ENCODE peak calls at places on chromosomes 7 and 10, in ten cellular contexts. Z, B, Q, M, J, S, X, R, A and Y are unnamed samples.

GRCh38 chr10:89213191-89213808 is 6.2 kb upstream of the CH25H start:
- DNase-seq in B (no peak), X (no peak), S (peak), R (peak), Z (peak), M (peak), A (no peak), J (no peak), Q (no peak), Y (peak)

GRCh38 chr10:100909506-100910260 is 3.1 kb upstream of the SLF2 start:
- DNase-seq in S (no peak), Z (peak), M (no peak), B (no peak), X (no peak), A (no peak), Q (no peak), J (no peak), R (no peak), Y (no peak)

GRCh38 chr10:105358911-105359310 is 717.8 kb downstream of the SORCS3 start:
- DNase-seq in R (no peak), B (peak), M (no peak), A (no peak), Z (peak), J (no peak), Q (no peak), X (no peak), S (peak), Y (no peak)

GRCh38 chr10:47013469-47014169 is 102.4 kb downstream of the PTPN20 start:
- DNase-seq in A (no peak), J (no peak), R (no peak), S (no peak), B (no peak), X (no peak), Q (no peak), M (no peak), Z (peak), Y (no peak)

GRCh38 chr7:4073052-4073451 is 609.0 kb upstream of the FOXK1 start:
- DNase-seq in S (no peak), X (no peak), A (no peak), J (no peak), Q (no peak), M (no peak), B (no peak), R (no peak), Z (no peak), Y (no peak)

GRCh38 chr7:7996568-7996967 is 28.0 kb downstream of the GLCCI1 start:
- DNase-seq in B (no peak), J (no peak), S (peak), A (no peak), X (peak), Q (peak), Z (peak), M (peak), R (no peak), Y (peak)

GRCh38 chr10:48490576-48491345 is 114.1 kb downstream of the ARHGAP22 start:
- DNase-seq in X (no peak), B (no peak), S (no peak), J (no peak), Z (no peak), M (no peak), R (no peak), Q (no peak), A (no peak), Y (no peak)

GRCh38 chr10:110005716-110006115 is 2.1 kb upstream of the ADD3 start:
- DNase-seq in M (peak), Q (peak), Z (peak), X (no peak), R (no peak), A (peak), B (peak), S (peak), J (no peak), Y (peak)

GRCh38 chr7:130189281-130189782 is 15.9 kb downstream of the TMEM209 start:
- DNase-seq in M (no peak), R (no peak), S (peak), J (no peak), Z (peak), B (no peak), A (no peak), Q (no peak), X (no peak), Y (peak)

GRCh38 chr10:77507313-77507712 is 130.3 kb downstream of the KCNMA1 start:
- DNase-seq in R (no peak), M (no peak), S (no peak), X (no peak), J (no peak), A (no peak), B (no peak), Q (no peak), Z (peak), Y (peak)

GRCh38 chr7:42666994-42667393 is 244.9 kb downstream of the C7orf25 start:
- DNase-seq in Q (no peak), J (no peak), Z (no peak), A (no peak), R (no peak), X (no peak), B (no peak), M (no peak), S (no peak), Y (no peak)

GRCh38 chr7:155490697-155491628 is 33.0 kb downstream of the EN2 start:
- DNase-seq in R (peak), S (no peak), A (no peak), B (no peak), Z (no peak), Q (no peak), J (no peak), X (no peak), M (no peak), Y (no peak)

GRCh38 chr7:92904292-92905131 is 68.1 kb upstream of the CDK6 start:
- DNase-seq in S (peak), X (peak), Z (peak), Q (peak), J (no peak), B (peak), R (no peak), M (peak), A (peak), Y (peak)

GRCh38 chr10:43939939-43940810 is 291.5 kb upstream of the ZNF32 start:
- DNase-seq in Q (no peak), B (no peak), X (peak), Z (peak), M (no peak), J (no peak), R (no peak), A (no peak), S (no peak), Y (peak)

GRCh38 chr10:58175990-58176910 is 91.4 kb downstream of the IPMK start:
- DNase-seq in B (no peak), Q (no peak), S (peak), J (no peak), X (no peak), R (no peak), A (no peak), Z (peak), M (no peak), Y (no peak)

GRCh38 chr10:58174831-58175230 is 92.9 kb downstream of the IPMK start:
- DNase-seq in J (no peak), A (no peak), M (no peak), S (no peak), R (no peak), B (no peak), Z (no peak), Q (no peak), X (no peak), Y (no peak)

GRCh38 chr10:58178811-58179210 is 88.9 kb downstream of the IPMK start:
- DNase-seq in B (no peak), J (no peak), X (no peak), M (no peak), A (no peak), Z (no peak), Q (no peak), R (no peak), S (peak), Y (no peak)

GRCh38 chr10:58179238-58179637 is 88.5 kb downstream of the IPMK start:
- DNase-seq in S (peak), Q (peak), A (no peak), Z (no peak), R (no peak), X (no peak), M (no peak), J (no peak), B (no peak), Y (no peak)

GRCh38 chr10:58177362-58177947 is 90.2 kb downstream of the IPMK start:
- DNase-seq in R (peak), S (peak), J (no peak), M (peak), A (no peak), Z (peak), Q (no peak), B (no peak), X (no peak), Y (no peak)
- TF ChIP-seq CTCF in R (peak), S (peak), J (peak), M (peak), A (peak), Z (peak), Q (no peak), B (peak), X (peak), Y (peak)

GRCh38 chr10:25678220-25678619 is 255.8 kb upstream of the MYO3A start:
- DNase-seq in S (no peak), X (no peak), Z (no peak), A (no peak), R (no peak), B (no peak), M (no peak), J (no peak), Q (no peak), Y (no peak)

GRCh38 chr10:25683291-25683690 is 250.7 kb upstream of the MYO3A start:
- DNase-seq in Q (no peak), Z (no peak), A (no peak), M (no peak), X (no peak), B (no peak), S (no peak), J (no peak), R (no peak), Y (no peak)

GRCh38 chr10:25678666-25679065 is 255.4 kb upstream of the MYO3A start:
- DNase-seq in X (no peak), Z (no peak), J (no peak), A (no peak), S (no peak), B (no peak), M (no peak), R (no peak), Q (no peak), Y (no peak)

DNA sequence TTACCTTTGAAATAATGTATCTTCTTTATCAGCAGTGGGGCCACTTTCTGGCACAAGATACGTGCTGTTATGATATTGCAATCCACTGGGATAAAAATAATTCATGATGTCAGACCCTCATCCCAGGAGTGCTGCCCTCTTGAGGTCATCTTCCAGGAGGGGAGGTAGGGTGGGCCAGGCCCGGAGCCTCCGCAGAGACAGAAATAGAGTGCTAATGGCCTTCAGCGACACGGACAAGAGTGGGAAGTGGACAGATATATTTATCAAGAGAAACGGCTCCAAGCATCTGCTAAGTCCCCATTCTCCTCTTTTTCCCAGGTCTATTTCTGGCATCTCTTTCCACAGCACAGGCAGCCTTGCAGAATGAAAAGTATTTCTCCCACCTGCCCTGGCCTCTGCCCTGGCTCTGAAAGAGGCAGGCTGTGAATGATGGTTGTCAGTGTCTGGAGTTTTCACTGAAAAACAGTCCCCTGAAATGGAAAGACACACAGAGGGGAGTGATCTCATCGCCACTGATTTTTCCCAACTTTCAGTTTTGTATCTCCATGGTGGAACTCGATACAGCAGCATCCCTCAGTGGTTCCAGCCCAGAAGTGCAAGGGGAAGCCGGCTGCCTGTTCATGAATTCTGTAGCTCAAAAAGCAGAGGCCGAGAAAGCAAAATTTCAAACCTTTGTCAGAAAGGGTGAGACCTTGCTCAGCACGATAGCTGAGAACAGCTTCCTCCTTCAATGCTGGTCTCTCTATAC is 251.7 kb upstream of the MYO3A start:
- DNase-seq in R (no peak), A (no peak), Q (peak), Z (no peak), X (no peak), M (no peak), B (no peak), J (no peak), S (peak), Y (no peak)
- TF ChIP-seq CTCF in R (no peak), A (no peak), Q (no peak), Z (no peak), X (no peak), M (peak), B (peak), J (no peak), S (peak), Y (peak)

GRCh38 chr10:18238875-18239485 is 98.8 kb downstream of the CACNB2 start:
- DNase-seq in Z (peak), B (no peak), A (no peak), R (peak), M (peak), X (peak), J (no peak), Q (no peak), S (peak), Y (peak)
- TF ChIP-seq CTCF in Z (peak), B (peak), A (peak), R (peak), M (peak), X (peak), J (peak), Q (peak), S (peak), Y (peak)

DNA sequence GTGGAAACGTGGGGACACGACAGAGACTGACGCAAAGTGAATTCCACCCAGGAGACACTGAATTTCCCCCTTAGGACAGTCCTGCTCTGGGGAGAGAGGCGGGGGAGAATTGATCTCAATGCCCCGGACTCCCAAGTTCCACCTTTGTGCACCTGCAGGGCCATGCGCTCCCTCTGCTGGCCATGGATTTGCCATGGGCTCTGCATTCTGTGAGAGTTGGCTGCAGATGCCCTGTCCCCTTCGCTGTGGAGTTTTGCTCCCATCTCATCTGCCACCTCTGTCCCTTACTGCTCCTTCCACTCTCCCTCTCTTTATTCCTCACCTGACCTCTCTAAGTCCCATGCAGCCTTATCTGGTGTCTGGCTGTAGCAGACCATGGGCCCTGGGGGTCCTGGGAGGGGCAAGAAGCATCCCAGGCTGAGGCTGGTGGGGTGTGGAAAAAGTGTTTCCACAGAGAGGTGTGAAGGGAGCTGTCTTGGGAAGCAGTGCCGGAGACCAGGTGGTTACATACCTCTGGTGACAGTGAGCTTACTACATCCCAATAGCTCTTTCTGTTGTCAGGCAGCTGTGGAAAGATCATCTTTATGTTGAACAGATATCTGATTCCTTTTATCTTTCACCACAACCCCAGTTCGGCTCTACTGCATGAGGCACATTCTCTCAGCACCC is 14.3 kb downstream of the GHRHR start:
- DNase-seq in X (no peak), R (no peak), A (no peak), M (peak), J (no peak), Q (peak), B (no peak), Z (peak), S (no peak), Y (no peak)
- TF ChIP-seq CTCF in X (peak), R (no peak), A (peak), M (peak), J (peak), Q (peak), B (peak), Z (peak), S (peak), Y (peak)

GRCh38 chr7:48011952-48012351 is 17.0 kb downstream of the SUN3 start:
- DNase-seq in A (no peak), J (no peak), Q (no peak), X (no peak), B (no peak), S (no peak), M (no peak), R (no peak), Z (no peak), Y (no peak)
- TF ChIP-seq CTCF in A (no peak), J (no peak), Q (no peak), X (no peak), B (no peak), S (no peak), M (no peak), R (no peak), Z (no peak), Y (no peak)